ENCODE peak calls at places on chromosome X, in seven cellular contexts. C is upper lobe of right lung; R is suprapubic skin; H is CD8-positive, alpha-beta memory T cell; A is CD4-positive, alpha-beta memory T cell; F is lower lobe of right lung; D is gastrocnemius medialis. Y is an unnamed sample.
A peak's percentile ranks its signal among the peaks of the same experiment; 100 is the strongest.

GRCh38 chrX:85084770-85085393 is 81.2 kb downstream of the APOOL start:
- DNase-seq in C (no peak), R (no peak), A (peak; percentile 34), F (no peak), D (no peak), H (no peak), Y (no peak)

GRCh38 chrX:130097507-130098201 is 12.6 kb downstream of the ELF4 start:
- DNase-seq in C (peak; percentile 74), F (peak; percentile 69), A (peak; percentile 47), R (no peak), D (no peak), H (peak; percentile 36), Y (peak; percentile 76)

GRCh38 chrX:23341452-23341851 is 6.8 kb downstream of the PTCHD1 start:
- DNase-seq in F (no peak), C (no peak), H (no peak), A (no peak), R (no peak), D (no peak), Y (no peak)

GRCh38 chrX:28582494-28582893 is 4.8 kb upstream of the IL1RAPL1 start:
- DNase-seq in C (no peak), F (no peak), D (no peak), A (no peak), H (no peak), R (no peak), Y (no peak)

GRCh38 chrX:54817220-54817820 is 9.8 kb downstream of the MAGED2 start:
- DNase-seq in C (no peak), A (no peak), F (no peak), H (no peak), R (no peak), D (no peak), Y (no peak)

GRCh38 chrX:98490670-98491069 is 1607.0 kb downstream of the RPA4 start:
- DNase-seq in H (no peak), R (no peak), D (no peak), F (no peak), C (no peak), A (no peak), Y (no peak)

GRCh38 chrX:13934731-13935130 is 95.0 kb downstream of the GEMIN8 start:
- DNase-seq in H (no peak), R (no peak), D (no peak), F (no peak), C (no peak), A (no peak), Y (no peak)

GRCh38 chrX:49921109-49921508 is 1.3 kb upstream of the CLCN5 start:
- DNase-seq in D (no peak), C (no peak), R (no peak), A (no peak), F (no peak), H (no peak), Y (no peak)

GRCh38 chrX:104707042-104707441 is 141.0 kb downstream of the IL1RAPL2 start:
- DNase-seq in F (no peak), H (no peak), C (no peak), A (no peak), D (no peak), R (no peak), Y (no peak)

GRCh38 chrX:47358387-47359065 is 11.9 kb upstream of the ZNF157 start:
- DNase-seq in C (no peak), A (peak; percentile 41), R (no peak), D (no peak), F (no peak), H (no peak), Y (no peak)

GRCh38 chrX:117973175-117974075 is 143.2 kb downstream of the KLHL13 start:
- DNase-seq in C (no peak), A (no peak), D (no peak), R (no peak), F (no peak), H (no peak), Y (no peak)

GRCh38 chrX:136487647-136488046 is at the start of gene BRS3:
- DNase-seq in R (no peak), A (no peak), F (no peak), D (no peak), H (no peak), C (no peak), Y (no peak)

GRCh38 chrX:107205770-107206696 is at the start of the genes DNAAF6 and NUP62CL:
- DNase-seq in C (peak; percentile 82), R (peak; percentile 77), F (peak; percentile 81), D (no peak), H (peak; percentile 52), A (peak; percentile 75), Y (peak; percentile 73)

GRCh38 chrX:155841232-155841631 is 39.9 kb upstream of the VAMP7 start:
- DNase-seq in R (no peak), A (no peak), H (no peak), F (no peak), C (no peak), D (no peak), Y (no peak)

GRCh38 chrX:30673884-30674598 is 20.8 kb downstream of the GK start:
- DNase-seq in R (no peak), C (no peak), D (no peak), A (no peak), H (no peak), F (no peak), Y (no peak)

GRCh38 chrX:47458528-47458927 is 24.5 kb downstream of the ZNF41 start:
- DNase-seq in R (no peak), D (no peak), H (peak; percentile 5), F (no peak), C (no peak), A (no peak), Y (no peak)

GRCh38 chrX:54044126-54044876 is at the start of gene PHF8:
- DNase-seq in H (peak; percentile 91), F (peak; percentile 97), C (peak; percentile 97), R (peak; percentile 93), A (peak; percentile 96), D (peak; percentile 87), Y (peak; percentile 99)

GRCh38 chrX:48496660-48497059 is 12.1 kb upstream of the PORCN start:
- DNase-seq in C (no peak), D (no peak), F (no peak), R (no peak), A (no peak), H (no peak), Y (no peak)

GRCh38 chrX:39749135-39749534 is 348.6 kb downstream of the BCOR start:
- DNase-seq in R (no peak), F (no peak), D (no peak), C (no peak), H (no peak), A (no peak), Y (no peak)
- H3K36me3 ChIP-seq in R (no peaks in the 10 kb centered on the region), F (no peaks in the 10 kb centered on the region), D (no peaks in the 10 kb centered on the region), C (no peaks in the 10 kb centered on the region), H (no peaks in the 10 kb centered on the region), A (no peaks in the 10 kb centered on the region), Y (no peaks in the 10 kb centered on the region)

GRCh38 chrX:154357205-154357604 is 17.2 kb downstream of the FLNA start:
- DNase-seq in A (no peak), D (no peak), R (no peak), F (no peak), C (peak; percentile 33), H (no peak), Y (no peak)
- H3K36me3 ChIP-seq in A (peaks cover 86% of the 10 kb centered on the region), D (no peaks in the 10 kb centered on the region), R (peaks cover 96% of the 10 kb centered on the region), F (peaks cover 98% of the 10 kb centered on the region), C (peaks cover 90% of the 10 kb centered on the region), H (peaks cover 60% of the 10 kb centered on the region), Y (peaks cover 25% of the 10 kb centered on the region)

GRCh38 chrX:74593593-74593992 is 20.8 kb downstream of the RLIM start:
- DNase-seq in A (no peak), H (no peak), C (no peak), F (no peak), D (no peak), R (no peak), Y (no peak)
- H3K36me3 ChIP-seq in A (peaks cover 32% of the 10 kb centered on the region), H (peaks cover 25% of the 10 kb centered on the region), C (peaks cover 47% of the 10 kb centered on the region), F (peaks cover 52% of the 10 kb centered on the region), D (peaks cover 17% of the 10 kb centered on the region), R (peaks cover 25% of the 10 kb centered on the region), Y (no peaks in the 10 kb centered on the region)

DNA sequence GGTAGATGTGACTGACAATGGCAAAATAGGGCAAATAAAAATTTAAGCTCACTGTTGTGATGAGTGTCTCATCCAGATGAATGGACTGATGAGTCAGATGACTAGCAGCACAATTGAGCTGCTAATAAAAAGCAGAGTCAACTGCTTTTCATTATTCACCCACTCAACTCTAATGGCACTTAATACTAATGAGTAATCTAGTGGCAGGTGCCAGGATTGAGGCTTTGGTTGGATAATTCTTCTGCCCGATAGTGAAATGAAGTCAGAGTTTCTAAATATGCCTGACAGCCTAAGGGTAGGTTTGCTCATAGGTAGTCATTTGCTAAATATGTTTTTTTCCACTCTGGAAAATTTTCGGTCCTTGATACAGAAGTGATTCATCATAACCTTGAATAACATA is 10.4 kb downstream of the OGT start:
- DNase-seq in R (no peak), H (no peak), F (no peak), D (no peak), C (no peak), A (no peak), Y (no peak)
- H3K36me3 ChIP-seq in R (peaks cover 28% of the 10 kb centered on the region), H (peaks cover 36% of the 10 kb centered on the region), F (peaks cover 52% of the 10 kb centered on the region), D (peaks cover 19% of the 10 kb centered on the region), C (peaks cover 29% of the 10 kb centered on the region), A (peaks cover 39% of the 10 kb centered on the region), Y (no peaks in the 10 kb centered on the region)

GRCh38 chrX:41198410-41198809 is 113.2 kb downstream of the USP9X start:
- DNase-seq in R (no peak), H (no peak), D (no peak), F (no peak), C (no peak), A (no peak), Y (no peak)
- H3K36me3 ChIP-seq in R (peaks cover 20% of the 10 kb centered on the region), H (no peaks in the 10 kb centered on the region), D (peaks cover 65% of the 10 kb centered on the region), F (peaks cover 72% of the 10 kb centered on the region), C (peaks cover 57% of the 10 kb centered on the region), A (peaks cover 9% of the 10 kb centered on the region), Y (peaks cover 81% of the 10 kb centered on the region)

DNA sequence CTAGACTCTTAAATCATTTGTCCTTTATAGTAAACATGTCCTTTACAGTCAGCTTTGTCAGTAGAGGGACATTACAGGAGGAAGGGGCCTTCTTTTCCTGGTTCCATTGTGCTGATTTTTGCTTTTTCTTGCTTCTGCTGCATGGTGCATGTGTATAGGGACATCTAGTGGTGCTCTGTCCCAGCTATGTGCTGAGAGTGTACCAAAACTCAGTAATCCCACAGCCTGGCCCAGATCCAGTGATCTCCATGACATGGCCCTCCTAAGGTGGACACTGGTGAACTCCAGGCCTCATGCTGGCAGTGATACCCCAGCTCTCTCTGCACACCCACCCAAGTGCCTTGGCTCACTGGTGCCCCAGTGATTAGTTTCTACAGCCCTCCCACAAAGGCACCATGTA is 45.2 kb downstream of the MAGEB17 start:
- DNase-seq in H (no peak), A (no peak), F (no peak), D (no peak), R (no peak), C (no peak), Y (no peak)
- H3K36me3 ChIP-seq in H (no peaks in the 10 kb centered on the region), A (no peaks in the 10 kb centered on the region), F (no peaks in the 10 kb centered on the region), D (no peaks in the 10 kb centered on the region), R (no peaks in the 10 kb centered on the region), C (no peaks in the 10 kb centered on the region), Y (no peaks in the 10 kb centered on the region)

GRCh38 chrX:153948847-153949819 is 4.7 kb upstream of the RENBP start:
- DNase-seq in C (no peak), D (no peak), A (no peak), F (no peak), R (no peak), H (no peak), Y (no peak)
- H3K36me3 ChIP-seq in C (peaks cover 42% of the 10 kb centered on the region), D (peaks cover 50% of the 10 kb centered on the region), A (peaks cover 30% of the 10 kb centered on the region), F (peaks cover 55% of the 10 kb centered on the region), R (peaks cover 42% of the 10 kb centered on the region), H (peaks cover 17% of the 10 kb centered on the region), Y (peaks cover 59% of the 10 kb centered on the region)